ENCODE peak calls at places on chromosome 20, in four cellular contexts. T is occipital lobe, Y is cardiac muscle cell, V is skeletal muscle cell. U is an unnamed sample.

GRCh38 chr20:23010096-23010495 is 25.0 kb upstream of the SSTR4 start:
- DNase-seq in Y (no peak), V (no peak), T (no peak), U (no peak)

GRCh38 chr20:59743767-59744485 is 139.6 kb downstream of the PHACTR3 start:
- DNase-seq in V (no peak), Y (no peak), T (no peak), U (no peak)

GRCh38 chr20:10490706-10491105 is 55.6 kb downstream of the SLX4IP start:
- DNase-seq in V (no peak), T (no peak), Y (no peak), U (no peak)

GRCh38 chr20:15396026-15396425 is 1058.6 kb upstream of the FLRT3 start:
- DNase-seq in Y (no peak), V (no peak), T (no peak), U (no peak)

GRCh38 chr20:1319051-1319450 is 9.9 kb downstream of the SDCBP2 start:
- DNase-seq in V (no peak), T (no peak), Y (no peak), U (no peak)

GRCh38 chr20:46055269-46055668 is 26.3 kb downstream of the SLC12A5 start:
- DNase-seq in T (no peak), Y (no peak), V (no peak), U (no peak)

GRCh38 chr20:17673082-17673481 is 9.0 kb downstream of the RRBP1 start:
- DNase-seq in V (no peak), Y (no peak), T (no peak), U (no peak)

GRCh38 chr20:24658920-24659660 is 189.7 kb downstream of the SYNDIG1 start:
- DNase-seq in T (no peak), V (no peak), Y (no peak), U (no peak)

GRCh38 chr20:44805991-44806729 is 4.2 kb downstream of the RIMS4 start:
- DNase-seq in V (peak), Y (peak), T (peak), U (no peak)

GRCh38 chr20:51731771-51732453 is 36.3 kb downstream of the ATP9A start:
- DNase-seq in T (peak), Y (no peak), V (no peak), U (no peak)

GRCh38 chr20:36273414-36274247 is 32.5 kb upstream of the DLGAP4 start:
- DNase-seq in T (no peak), Y (no peak), V (no peak), U (peak)

GRCh38 chr20:21090112-21090737 is 15.9 kb downstream of the LINC00237 start:
- DNase-seq in V (no peak), Y (no peak), T (no peak), U (no peak)

GRCh38 chr20:52985687-52986086 is 13.5 kb downstream of the TSHZ2 start:
- DNase-seq in V (no peak), T (no peak), Y (no peak), U (no peak)

GRCh38 chr20:62739581-62740285 is 31.1 kb downstream of the NTSR1 start:
- DNase-seq in Y (no peak), T (no peak), V (no peak), U (peak)

GRCh38 chr20:17503501-17504325 is 27.5 kb downstream of the BFSP1 start:
- DNase-seq in V (no peak), T (no peak), Y (no peak), U (no peak)

GRCh38 chr20:39123161-39123560 is 161.0 kb downstream of the DHX35 start:
- DNase-seq in Y (no peak), T (no peak), V (no peak), U (no peak)

GRCh38 chr20:22339091-22339881 is 245.1 kb downstream of the FOXA2 start:
- DNase-seq in V (peak), T (no peak), Y (peak), U (peak)

GRCh38 chr20:51354769-51355319 is 187.7 kb downstream of the NFATC2 start:
- DNase-seq in V (no peak), T (no peak), Y (no peak), U (peak)

GRCh38 chr20:4812216-4812615 is 90.5 kb downstream of the PRND start:
- DNase-seq in T (no peak), V (no peak), Y (no peak), U (no peak)

GRCh38 chr20:50528804-50529351 is 18.7 kb downstream of the PTPN1 start:
- DNase-seq in V (no peak), Y (no peak), T (no peak), U (no peak)

GRCh38 chr20:20668639-20669038 is 43.8 kb downstream of the RALGAPA2 start:
- DNase-seq in T (no peak), V (no peak), Y (no peak), U (no peak)

GRCh38 chr20:33401042-33401921 is at the start of gene CDK5RAP1:
- DNase-seq in Y (peak), T (peak), V (peak), U (peak)

GRCh38 chr20:43955244-43956191 is 40.9 kb downstream of the TOX2 start:
- DNase-seq in V (peak), T (no peak), Y (no peak), U (peak)

GRCh38 chr20:48187891-48188290 is 402.6 kb upstream of the SULF2 start:
- DNase-seq in T (no peak), V (no peak), Y (no peak), U (no peak)

GRCh38 chr20:56631990-56632327 is 2.9 kb downstream of the TFAP2C start:
- DNase-seq in Y (no peak), V (no peak), T (no peak), U (no peak)

GRCh38 chr20:50856475-50857041 is 61.7 kb downstream of the BCAS4 start:
- DNase-seq in V (no peak), Y (no peak), T (no peak), U (no peak)

GRCh38 chr20:43690943-43691598 is 24.2 kb downstream of the MYBL2 start:
- DNase-seq in Y (no peak), T (no peak), V (no peak), U (no peak)